ENCODE peak calls at places on chromosomes 12 and 14, in five cellular contexts. Q is stimulated activated CD8-positive, alpha-beta memory T cell treated with anti-CD3 and anti-CD28 coated beads, Interleukin-7, amount 100 ng/mL, for 24 hours; P is hippocampal formation; G is CD8-positive, alpha-beta T cell; U is foreskin fibroblast. B is an unnamed sample.

GRCh38 chr14:64704743-64705405 is 650 bp downstream of the PLEKHG3 start:
- DNase-seq in G (no peak), U (no peak), Q (no peak), P (no peak), B (no peak)

GRCh38 chr14:71749613-71750238 is 182.5 kb upstream of the RGS6 start:
- DNase-seq in Q (no peak), U (no peak), P (no peak), G (peak), B (no peak)

GRCh38 chr12:102406033-102406584 is 74.3 kb downstream of the IGF1 start:
- DNase-seq in U (no peak), P (peak), G (no peak), Q (no peak), B (no peak)

GRCh38 chr12:90153827-90154226 is 445.2 kb upstream of the ATP2B1 start:
- DNase-seq in G (no peak), P (no peak), U (no peak), Q (no peak), B (no peak)

GRCh38 chr14:54177861-54178591 is 218.8 kb upstream of the CDKN3 start:
- DNase-seq in P (no peak), G (no peak), Q (no peak), U (no peak), B (no peak)

GRCh38 chr14:98725676-98726075 is 546.3 kb downstream of the BCL11B start:
- DNase-seq in Q (no peak), P (no peak), G (no peak), U (no peak), B (no peak)

GRCh38 chr14:59358105-59358504 is 107.1 kb downstream of the GPR135 start:
- DNase-seq in U (peak), G (no peak), Q (no peak), P (no peak), B (no peak)

GRCh38 chr12:52052471-52053186 is 1.4 kb downstream of the NR4A1 start:
- DNase-seq in Q (no peak), P (no peak), G (no peak), U (no peak), B (peak)

GRCh38 chr14:95303107-95303506 is 16.6 kb downstream of the CLMN start:
- DNase-seq in G (no peak), U (no peak), P (no peak), Q (no peak), B (no peak)

GRCh38 chr12:4215862-4216541 is 57.6 kb upstream of the CCND2 start:
- DNase-seq in Q (no peak), U (no peak), G (no peak), P (no peak), B (no peak)

GRCh38 chr12:6872073-6873048 is 742 bp downstream of the SPSB2 start:
- DNase-seq in P (peak), Q (peak), U (peak), G (peak), B (peak)

GRCh38 chr12:102063066-102063465 is 1.3 kb upstream of the WASHC3 start:
- DNase-seq in U (no peak), G (no peak), P (no peak), Q (no peak), B (no peak)

GRCh38 chr12:6465467-6466183 is 4.9 kb downstream of the VAMP1 start:
- DNase-seq in Q (no peak), G (peak), P (peak), U (peak), B (peak)

B was measured in CD4-positive, alpha-beta memory T cell.